ENCODE peak calls at places on chromosomes 16 and 17, in four cellular contexts. Y is HepG2, P is GM12878, F is K562. U is an unnamed sample.

GRCh38 chr16:10607157-10607556 is 26.8 kb upstream of the EMP2 start:
- DNase-seq in Y (no peak), P (no peak), F (no peak), U (no peak)

GRCh38 chr17:4719146-4719545 is 8.7 kb downstream of the ARRB2 start:
- DNase-seq in Y (no peak), P (no peak), F (no peak), U (no peak)

GRCh38 chr17:18185832-18186231 is 2.2 kb downstream of the ALKBH5 start:
- DNase-seq in Y (no peak), P (no peak), F (peak; percentile 5), U (no peak)

GRCh38 chr17:41645371-41646063 is 21.1 kb upstream of the KRT17 start:
- DNase-seq in Y (peak; percentile 67), P (no peak), F (peak; percentile 82), U (no peak)

GRCh38 chr16:30187971-30188561 is 4.7 kb downstream of the CORO1A start:
- DNase-seq in Y (no peak), P (no peak), F (no peak), U (no peak)

GRCh38 chr16:77898671-77899211 is 110.4 kb downstream of the VAT1L start:
- DNase-seq in Y (no peak), P (no peak), F (no peak), U (no peak)

GRCh38 chr16:8712589-8713361 is 38.4 kb downstream of the ABAT start:
- DNase-seq in Y (no peak), P (no peak), F (no peak), U (peak; percentile 15)

GRCh38 chr17:43667506-43668438 is 6.0 kb upstream of the MEOX1 start:
- DNase-seq in Y (peak; percentile 89), P (no peak), F (no peak), U (no peak)

GRCh38 chr16:70437017-70437581 is 1.8 kb downstream of the ST3GAL2 start:
- DNase-seq in Y (peak; percentile 57), P (no peak), F (peak; percentile 64), U (peak; percentile 58)

GRCh38 chr16:76854234-76854633 is 336.8 kb upstream of the MON1B start:
- DNase-seq in Y (peak; percentile 4), P (no peak), F (no peak), U (no peak)

GRCh38 chr17:73950515-73950914 is 253.0 kb upstream of the RPL38 start:
- DNase-seq in Y (peak; percentile 21), P (no peak), F (peak; percentile 27), U (no peak)

GRCh38 chr17:73953206-73954033 is 250.1 kb upstream of the RPL38 start:
- DNase-seq in Y (no peak), P (no peak), F (no peak), U (no peak)

GRCh38 chr17:73952136-73952497 is 251.4 kb upstream of the RPL38 start:
- DNase-seq in Y (no peak), P (no peak), F (no peak), U (no peak)

GRCh38 chr17:73954981-73955380 is 248.5 kb upstream of the RPL38 start:
- DNase-seq in Y (no peak), P (no peak), F (no peak), U (no peak)

GRCh38 chr17:73952498-73953205 is 250.8 kb upstream of the RPL38 start:
- DNase-seq in Y (no peak), P (no peak), F (peak; percentile 58), U (peak; percentile 36)
- TF ChIP-seq FOXK2 in Y (no peak), P (no peak), F (no peak), U (no peak)

GRCh38 chr17:39169101-39169500 is 3.1 kb upstream of the ARL5C start:
- DNase-seq in Y (no peak), P (no peak), F (no peak), U (no peak)

GRCh38 chr17:39166437-39167335 is 725 bp upstream of the ARL5C start:
- DNase-seq in Y (no peak), P (no peak), F (no peak), U (no peak)

GRCh38 chr17:39165844-39166349 is at the start of gene ARL5C:
- DNase-seq in Y (no peak), P (no peak), F (no peak), U (no peak)

GRCh38 chr17:39169518-39169917 is 3.6 kb upstream of the ARL5C start:
- DNase-seq in Y (no peak), P (no peak), F (no peak), U (no peak)

GRCh38 chr17:39167492-39167891 is 1.5 kb upstream of the ARL5C start:
- DNase-seq in Y (no peak), P (no peak), F (no peak), U (no peak)
- TF ChIP-seq FOXK2 in Y (no peak), P (no peak), F (no peak), U (no peak)

GRCh38 chr16:2026461-2027023 is at the start of gene NHERF2:
- DNase-seq in Y (no peak), P (no peak), F (peak; percentile 85), U (peak; percentile 77)
- TF ChIP-seq FOXK2 in Y (no peak), P (no peak), F (no peak), U (no peak)

GRCh38 chr16:27718136-27718766 is 168.3 kb downstream of the KATNIP start:
- DNase-seq in Y (peak; percentile 43), P (no peak), F (no peak), U (no peak)
- TF ChIP-seq FOXK2 in Y (no peak), P (no peak), F (no peak), U (no peak)

DNA sequence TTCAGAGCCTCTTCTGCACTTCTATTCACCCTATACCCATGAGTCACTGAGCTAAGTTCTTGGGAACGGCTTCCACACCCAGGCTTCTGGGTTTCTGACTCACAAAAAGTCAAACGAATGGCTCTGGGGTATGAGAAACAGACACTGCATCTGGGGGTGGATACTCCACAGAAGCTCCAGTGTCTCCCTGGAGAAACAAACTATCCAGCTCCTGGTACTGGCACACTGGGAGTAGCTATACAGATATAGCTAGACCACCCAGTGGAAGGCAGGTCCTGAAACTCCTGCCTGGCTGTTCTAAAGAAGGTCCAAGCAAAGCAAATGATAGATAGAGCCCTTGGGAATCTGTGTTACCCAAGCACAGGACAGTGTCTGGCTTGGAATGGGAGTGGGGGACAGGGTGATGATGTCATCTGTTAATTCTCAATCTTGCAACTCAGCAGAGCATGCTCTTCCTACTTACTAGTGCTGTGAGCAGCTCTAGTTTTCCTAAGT is 6.9 kb downstream of the MMP28 start:
- DNase-seq in Y (no peak), P (no peak), F (peak; percentile 8), U (no peak)
- TF ChIP-seq FOXK2 in Y (no peak), P (no peak), F (no peak), U (no peak)

GRCh38 chr17:40600486-40601046 is 35.3 kb upstream of the CCR7 start:
- DNase-seq in Y (no peak), P (no peak), F (no peak), U (no peak)

GRCh38 chr17:40597168-40598020 is 32.1 kb upstream of the CCR7 start:
- DNase-seq in Y (no peak), P (no peak), F (no peak), U (no peak)

GRCh38 chr17:40598928-40599627 is 33.8 kb upstream of the CCR7 start:
- DNase-seq in Y (no peak), P (peak; percentile 97), F (no peak), U (no peak)

GRCh38 chr17:40598021-40598927 is 33.0 kb upstream of the CCR7 start:
- DNase-seq in Y (no peak), P (no peak), F (no peak), U (no peak)

DNA sequence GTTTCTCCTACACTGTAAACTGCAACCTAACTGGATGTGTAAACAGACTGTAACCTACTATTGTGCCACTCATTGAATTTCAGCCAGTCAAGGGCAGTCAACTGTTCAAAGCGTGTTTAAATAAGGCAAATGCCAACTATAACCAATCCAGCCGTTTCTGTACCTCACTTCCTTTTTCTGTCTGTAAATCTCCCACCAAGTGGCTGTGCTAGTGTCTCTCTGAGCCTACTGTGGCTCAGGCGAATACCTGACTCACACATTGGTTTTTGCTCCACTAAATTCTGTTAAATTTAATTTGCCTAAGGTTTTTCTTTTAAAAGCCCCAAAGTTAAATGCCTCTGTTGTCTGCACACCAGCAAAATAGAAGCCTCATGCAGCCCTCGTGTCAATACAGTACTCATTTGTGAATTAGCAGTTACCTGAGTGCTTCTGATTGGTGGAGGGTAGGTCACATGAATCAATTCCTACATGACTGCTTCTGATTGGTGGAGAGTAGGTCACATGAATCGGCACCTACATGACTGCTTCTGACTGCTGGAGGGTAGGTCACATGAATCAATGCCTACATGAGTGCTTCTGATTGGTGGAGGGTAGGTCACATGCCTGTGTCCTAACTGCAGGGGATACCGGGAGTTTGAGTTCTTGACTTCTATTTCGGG is 31.1 kb upstream of the CCR7 start:
- DNase-seq in Y (peak; percentile 62), P (peak; percentile 59), F (peak; percentile 70), U (no peak)
- TF ChIP-seq FOXK2 in Y (no peak), P (no peak), F (no peak), U (no peak)

DNA sequence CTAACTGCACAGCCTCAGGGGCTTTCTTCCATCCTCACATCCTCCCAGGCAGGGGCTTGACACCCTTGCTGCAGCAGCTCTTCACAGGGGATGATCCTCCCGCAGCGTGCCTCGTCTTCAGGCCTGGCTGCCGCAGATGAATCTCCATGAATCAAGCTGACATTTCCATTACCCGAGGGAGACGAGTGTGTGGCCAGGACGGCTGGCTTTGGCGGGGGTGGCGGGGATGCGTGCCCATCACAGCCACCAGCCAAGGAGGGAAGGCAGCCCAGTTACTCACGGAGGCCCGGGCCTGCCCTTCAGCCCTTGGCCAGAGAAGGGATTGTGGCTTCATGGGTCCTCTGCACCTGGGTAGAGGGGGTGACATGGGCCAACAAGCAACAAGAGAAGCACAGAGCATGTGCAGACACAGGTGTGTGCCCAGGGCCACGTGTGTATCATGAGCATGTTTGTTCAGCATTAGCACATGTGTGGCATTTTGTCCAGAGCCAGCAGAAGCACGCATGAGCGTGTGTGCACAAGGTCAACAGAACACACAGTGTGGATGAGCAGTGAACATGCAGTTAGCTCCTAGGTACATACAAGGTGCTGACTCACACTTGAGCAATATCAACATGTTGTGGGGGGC is 236.4 kb downstream of the KATNIP start:
- DNase-seq in Y (peak; percentile 12), P (no peak), F (no peak), U (no peak)
- TF ChIP-seq FOXK2 in Y (no peak), P (no peak), F (no peak), U (no peak)

GRCh38 chr16:69204106-69204655 is 17.2 kb downstream of the SNTB2 start:
- DNase-seq in Y (no peak), P (no peak), F (no peak), U (no peak)
- TF ChIP-seq FOXK2 in Y (no peak), P (no peak), F (no peak), U (no peak)

GRCh38 chr16:12988071-12988470 is 86.7 kb downstream of the SHISA9 start:
- DNase-seq in Y (no peak), P (no peak), F (no peak), U (no peak)
- TF ChIP-seq FOXK2 in Y (no peak), P (no peak), F (no peak), U (no peak)